ENCODE peak calls at places on chromosomes 3 and 15, in six cellular contexts. F, R, J, Y, M and G are unnamed samples.

GRCh38 chr3:72187131-72187530 is 402.2 kb upstream of the PROK2 start:
- DNase-seq in F (no peak), R (no peak), J (no peak), Y (no peak), M (no peak), G (no peak)

GRCh38 chr15:77012868-77013267 is 17.9 kb downstream of the PSTPIP1 start:
- DNase-seq in F (no peak), R (no peak), J (no peak), Y (peak; percentile 52), M (no peak), G (no peak)

GRCh38 chr15:29750754-29751153 is 71.5 kb downstream of the TJP1 start:
- DNase-seq in F (no peak), R (no peak), J (no peak), Y (no peak), M (no peak), G (no peak)

GRCh38 chr15:25557916-25558315 is 119.1 kb upstream of the UBE3A start:
- DNase-seq in F (no peak), R (no peak), J (no peak), Y (no peak), M (no peak), G (no peak)

GRCh38 chr3:190560284-190560895 is 46.5 kb downstream of the IL1RAP start:
- DNase-seq in F (no peak), R (no peak), J (no peak), Y (no peak), M (no peak), G (peak; percentile 37)

GRCh38 chr15:90327313-90327712 is 24.8 kb upstream of the ZNF774 start:
- DNase-seq in F (no peak), R (no peak), J (no peak), Y (no peak), M (no peak), G (no peak)

GRCh38 chr3:120678331-120678845 is 3.7 kb downstream of the HGD start:
- DNase-seq in F (peak; percentile 87), R (no peak), J (peak; percentile 67), Y (no peak), M (no peak), G (peak; percentile 54)

GRCh38 chr3:196227629-196228493 is 11.5 kb downstream of the SLC51A start:
- DNase-seq in F (peak; percentile 76), R (no peak), J (peak; percentile 10), Y (no peak), M (no peak), G (peak; percentile 57)

GRCh38 chr3:18369561-18370185 is 55.5 kb downstream of the SATB1 start:
- DNase-seq in F (no peak), R (no peak), J (no peak), Y (no peak), M (no peak), G (no peak)

GRCh38 chr15:82851981-82852511 is 42.6 kb downstream of the WHAMM start:
- DNase-seq in F (no peak), R (no peak), J (no peak), Y (no peak), M (no peak), G (no peak)

GRCh38 chr3:46209751-46210470 is 1.8 kb upstream of the CCR1 start:
- DNase-seq in F (no peak), R (no peak), J (no peak), Y (no peak), M (no peak), G (no peak)

GRCh38 chr3:89867286-89867685 is 759.9 kb downstream of the EPHA3 start:
- DNase-seq in F (no peak), R (no peak), J (no peak), Y (no peak), M (no peak), G (no peak)

GRCh38 chr3:126514161-126514560 is 3.4 kb downstream of the UROC1 start:
- DNase-seq in F (no peak), R (no peak), J (no peak), Y (no peak), M (peak; percentile 19), G (no peak)

GRCh38 chr15:64019764-64020163 is 26.5 kb downstream of the DAPK2 start:
- DNase-seq in F (no peak), R (peak; percentile 52), J (peak; percentile 36), Y (no peak), M (no peak), G (no peak)

GRCh38 chr15:100043069-100043641 is 298.6 kb downstream of the ADAMTS17 start:
- DNase-seq in F (peak; percentile 85), R (no peak), J (peak; percentile 30), Y (no peak), M (no peak), G (no peak)

GRCh38 chr3:171115667-171116066 is 89.1 kb upstream of the SLC2A2 start:
- DNase-seq in F (no peak), R (no peak), J (no peak), Y (no peak), M (no peak), G (peak; percentile 59)

GRCh38 chr3:172244011-172244410 is 204.2 kb downstream of the GHSR start:
- DNase-seq in F (no peak), R (no peak), J (no peak), Y (no peak), M (no peak), G (no peak)
- H3K27ac ChIP-seq in F (no peak overlapping the region), R (no peak overlapping the region), J (no peak overlapping the region), Y (no peak overlapping the region), M (no peak overlapping the region), G (no peak overlapping the region)

DNA sequence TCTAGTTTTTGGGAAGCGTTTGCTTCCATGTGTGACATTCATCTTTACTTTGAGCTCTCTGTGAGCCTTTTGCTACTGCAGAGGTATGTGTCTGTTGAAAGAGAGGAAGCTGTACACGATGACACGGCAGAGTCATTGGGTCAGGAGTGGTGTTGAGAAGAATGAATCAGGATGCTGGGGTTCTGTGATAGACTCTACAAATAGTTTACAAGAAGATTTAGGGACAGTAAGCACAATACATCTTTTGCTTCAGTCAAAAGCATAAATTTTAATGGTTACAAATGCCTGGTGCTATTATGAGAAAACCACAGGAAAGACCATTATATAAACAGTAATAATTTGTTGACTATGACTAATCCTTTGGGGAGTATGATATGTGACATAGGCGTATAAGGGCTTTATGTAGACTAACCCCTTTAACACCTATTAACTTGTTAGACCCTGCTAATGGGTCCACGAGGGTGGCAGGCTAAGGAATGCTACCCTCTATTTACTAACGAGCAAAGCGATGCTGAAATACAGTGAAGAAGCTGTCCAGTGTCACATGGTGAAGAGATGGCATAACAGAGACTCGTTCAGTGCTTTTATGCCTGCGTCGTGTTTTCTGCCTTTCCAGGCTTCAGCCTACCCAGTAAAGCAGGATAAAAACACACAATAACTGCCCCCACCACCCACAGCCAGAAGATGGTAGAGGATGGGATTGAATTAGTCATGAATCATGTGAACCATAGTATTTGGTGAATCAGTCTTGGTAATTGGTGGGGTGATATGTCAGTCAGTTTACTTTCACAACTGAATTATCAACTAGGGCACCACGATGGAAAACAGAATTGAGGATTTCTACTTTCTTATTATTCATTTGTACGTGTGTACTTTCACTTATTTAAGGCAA is 118.8 kb downstream of the LPP start:
- DNase-seq in F (no peak), R (no peak), J (no peak), Y (no peak), M (no peak), G (no peak)
- H3K27ac ChIP-seq in F (no peak overlapping the region), R (peak overlapping the region; percentile 83), J (peak overlapping the region; percentile 23), Y (no peak overlapping the region), M (no peak overlapping the region), G (no peak overlapping the region)

GRCh38 chr3:99877180-99877579 is 59.5 kb downstream of the CMSS1 start:
- DNase-seq in F (no peak), R (no peak), J (no peak), Y (no peak), M (no peak), G (no peak)
- H3K27ac ChIP-seq in F (no peak overlapping the region), R (peak overlapping the region; percentile 91), J (peak overlapping the region; percentile 96), Y (no peak overlapping the region), M (no peak overlapping the region), G (no peak overlapping the region)

DNA sequence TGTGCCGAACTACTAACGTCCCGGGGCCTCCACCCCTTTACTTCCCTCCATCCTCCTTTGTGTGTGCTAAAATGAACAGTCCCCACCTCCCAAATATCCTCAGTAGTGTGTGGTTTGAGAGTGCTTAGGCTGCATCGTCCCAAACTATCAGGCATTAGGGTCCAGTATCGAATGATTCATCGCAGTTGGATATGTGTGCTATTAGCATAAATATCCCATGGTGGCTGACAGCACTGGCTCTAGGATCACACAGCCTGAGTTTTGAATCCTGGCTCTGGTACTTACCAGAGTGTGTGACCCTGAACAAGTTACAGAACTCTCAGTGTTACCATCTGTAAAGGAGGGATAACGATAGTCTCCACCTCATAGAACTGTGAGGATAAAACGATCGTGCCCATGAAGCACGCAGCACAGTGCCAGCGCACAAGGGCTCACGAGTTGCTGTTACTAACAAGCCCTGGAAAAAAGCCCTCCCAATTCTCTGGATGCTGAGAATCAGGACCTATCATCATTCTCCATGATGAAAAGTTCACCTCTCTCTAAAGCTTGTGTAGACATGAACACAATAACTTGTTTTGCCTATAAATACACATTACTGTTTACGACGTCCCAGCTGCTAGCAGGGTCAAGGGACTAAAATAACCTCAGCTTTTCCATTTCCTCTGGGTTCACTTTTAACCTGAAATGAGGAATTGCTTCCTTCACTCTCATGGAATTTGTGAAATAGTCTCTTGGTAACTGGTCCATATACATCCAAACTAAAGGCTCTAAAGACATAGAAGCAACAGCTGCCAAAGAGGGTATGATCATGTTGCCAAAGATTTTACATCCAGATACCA is 51.0 kb downstream of the VGLL4 start:
- DNase-seq in F (no peak), R (no peak), J (no peak), Y (no peak), M (no peak), G (peak; percentile 40)
- H3K27ac ChIP-seq in F (no peak overlapping the region), R (peak overlapping the region; percentile 87), J (peak overlapping the region; percentile 78), Y (no peak overlapping the region), M (peak overlapping the region; percentile 48), G (peak overlapping the region; percentile 93)

GRCh38 chr3:4750306-4751056 is 228.8 kb upstream of the BHLHE40 start:
- DNase-seq in F (peak; percentile 67), R (no peak), J (peak; percentile 74), Y (no peak), M (no peak), G (no peak)
- H3K27ac ChIP-seq in F (peak overlapping the region; percentile 61), R (peak overlapping the region; percentile 86), J (peak overlapping the region; percentile 94), Y (no peak overlapping the region), M (peak overlapping the region; percentile 77), G (no peak overlapping the region)

DNA sequence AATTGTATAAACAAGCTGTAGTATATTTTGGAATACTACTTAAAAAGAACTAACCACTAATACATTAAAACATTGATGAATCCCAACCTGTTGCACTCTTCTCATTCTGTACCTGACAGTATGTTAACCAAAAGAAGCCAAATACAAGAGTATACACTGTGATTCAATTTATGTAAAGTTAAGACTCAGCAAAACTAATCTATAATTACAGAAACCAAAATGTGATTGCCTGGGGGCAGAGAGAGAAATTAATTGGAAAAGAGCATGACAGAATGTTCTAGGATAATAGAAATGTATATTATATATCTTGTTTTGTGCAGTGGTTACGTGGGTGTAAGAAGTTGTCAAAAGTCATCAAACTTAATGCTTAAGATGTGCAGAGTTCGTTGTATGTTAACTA is 31.1 kb downstream of the PIK3CA start:
- DNase-seq in F (no peak), R (no peak), J (no peak), Y (no peak), M (no peak), G (no peak)
- H3K27ac ChIP-seq in F (no peak overlapping the region), R (peak overlapping the region; percentile 79), J (no peak overlapping the region), Y (no peak overlapping the region), M (no peak overlapping the region), G (no peak overlapping the region)

GRCh38 chr3:16441306-16441898 is 72.1 kb downstream of the RFTN1 start:
- DNase-seq in F (no peak), R (no peak), J (no peak), Y (no peak), M (no peak), G (no peak)
- H3K27ac ChIP-seq in F (no peak overlapping the region), R (peak overlapping the region; percentile 79), J (no peak overlapping the region), Y (no peak overlapping the region), M (no peak overlapping the region), G (no peak overlapping the region)